ENCODE peak calls at places on chromosome 17, in seven cellular contexts. I, Z, K, P, Y, N and J are unnamed samples.
A peak's percentile ranks its signal among the peaks of the same experiment; 100 is the strongest.

GRCh38 chr17:39671651-39672521 is 3.6 kb downstream of the PNMT start:
- DNase-seq in I (no peak), Z (no peak), K (peak; percentile 60), P (no peak), Y (peak; percentile 53), N (no peak), J (no peak)

GRCh38 chr17:31095239-31096105 is 695 bp downstream of the NF1 start:
- DNase-seq in I (no peak), Z (peak; percentile 11), K (peak; percentile 43), P (peak; percentile 65), Y (peak; percentile 59), N (peak; percentile 24), J (peak; percentile 4)

GRCh38 chr17:38851434-38851833 is 2.1 kb downstream of the RPL23 start:
- DNase-seq in I (no peak), Z (no peak), K (no peak), P (no peak), Y (no peak), N (no peak), J (no peak)

GRCh38 chr17:59151591-59151990 is 3.4 kb downstream of the SKA2 start:
- DNase-seq in I (no peak), Z (no peak), K (no peak), P (no peak), Y (no peak), N (no peak), J (no peak)

GRCh38 chr17:14080847-14081251 is 11.5 kb downstream of the COX10 start:
- DNase-seq in I (no peak), Z (no peak), K (no peak), P (no peak), Y (no peak), N (no peak), J (no peak)

GRCh38 chr17:8123695-8124349 is at the start of gene HES7:
- DNase-seq in I (no peak), Z (no peak), K (no peak), P (peak; percentile 42), Y (no peak), N (no peak), J (no peak)

GRCh38 chr17:37274432-37274831 is 101.4 kb upstream of the C17orf78 start:
- DNase-seq in I (no peak), Z (no peak), K (no peak), P (no peak), Y (no peak), N (no peak), J (no peak)

GRCh38 chr17:8674344-8675305 is 44.1 kb upstream of the MYH10 start:
- DNase-seq in I (no peak), Z (peak; percentile 71), K (no peak), P (no peak), Y (no peak), N (no peak), J (no peak)

GRCh38 chr17:76726231-76726765 is at the start of gene JMJD6:
- DNase-seq in I (peak; percentile 91), Z (peak; percentile 85), K (peak; percentile 96), P (peak; percentile 97), Y (peak; percentile 89), N (no peak), J (peak; percentile 93)

GRCh38 chr17:17536702-17537101 is 40.5 kb upstream of the RASD1 start:
- DNase-seq in I (no peak), Z (no peak), K (no peak), P (no peak), Y (no peak), N (no peak), J (no peak)

GRCh38 chr17:73309727-73310555 is 1.9 kb downstream of the CDC42EP4 start:
- DNase-seq in I (no peak), Z (no peak), K (no peak), P (no peak), Y (peak; percentile 59), N (no peak), J (no peak)

GRCh38 chr17:47660064-47660492 is 10.4 kb downstream of the KPNB1 start:
- DNase-seq in I (no peak), Z (no peak), K (no peak), P (no peak), Y (no peak), N (peak; percentile 55), J (no peak)